ENCODE peak calls at places on chromosomes 3 and 15, in seven cellular contexts. L, E, F, M, O, Z and B are unnamed samples.

GRCh38 chr3:82475306-82475705 is 713.9 kb upstream of the GBE1 start:
- DNase-seq in Z (no peak), E (no peak), M (peak), O (no peak), F (no peak), L (no peak), B (peak)

GRCh38 chr15:96352594-96353377 is 22.3 kb downstream of the NR2F2 start:
- DNase-seq in F (no peak), M (no peak), L (no peak), Z (no peak), O (no peak), E (no peak), B (peak)

GRCh38 chr3:159114582-159114981 is 312.7 kb downstream of the MFSD1 start:
- DNase-seq in F (no peak), O (no peak), E (no peak), M (no peak), Z (no peak), L (no peak), B (no peak)

GRCh38 chr3:60756231-60756630 is 495.0 kb downstream of the FHIT start:
- DNase-seq in Z (no peak), F (no peak), E (no peak), O (no peak), L (no peak), M (peak), B (no peak)

GRCh38 chr15:62931650-62932049 is 110.9 kb upstream of the TPM1 start:
- DNase-seq in M (no peak), L (no peak), F (no peak), O (no peak), Z (no peak), E (no peak), B (no peak)

GRCh38 chr3:8319935-8320634 is 181.5 kb upstream of the LMCD1 start:
- DNase-seq in Z (no peak), O (no peak), L (no peak), E (peak), F (no peak), M (peak), B (peak)

GRCh38 chr3:151395806-151396205 is 11.3 kb upstream of the P2RY12 start:
- DNase-seq in M (peak), L (no peak), O (no peak), Z (peak), E (no peak), F (no peak), B (no peak)

GRCh38 chr3:196471551-196471950 is 32.0 kb downstream of the RNF168 start:
- DNase-seq in L (no peak), E (no peak), M (no peak), O (no peak), Z (no peak), F (no peak), B (peak)

GRCh38 chr3:64802460-64802859 is 114.7 kb upstream of the ADAMTS9 start:
- DNase-seq in E (no peak), L (no peak), Z (no peak), M (no peak), F (no peak), O (no peak), B (no peak)

GRCh38 chr3:100533176-100533575 is 40.8 kb downstream of the TMEM45A start:
- DNase-seq in L (no peak), Z (peak), M (no peak), O (no peak), E (peak), F (no peak), B (no peak)

GRCh38 chr3:8239718-8240698 is 261.6 kb upstream of the LMCD1 start:
- DNase-seq in E (peak), Z (peak), F (no peak), L (no peak), M (peak), O (peak), B (peak)

GRCh38 chr3:39639344-39640236 is 169.8 kb upstream of the MYRIP start:
- DNase-seq in M (peak), O (peak), F (no peak), L (no peak), Z (peak), E (peak), B (peak)

GRCh38 chr3:129794319-129795201 is 99.0 kb downstream of the TMCC1 start:
- DNase-seq in L (no peak), O (peak), F (peak), M (peak), E (no peak), Z (no peak), B (peak)

GRCh38 chr3:158570999-158571702 is at the start of gene MLF1:
- DNase-seq in L (peak), F (peak), M (peak), E (peak), O (peak), Z (peak), B (peak)

GRCh38 chr3:10764314-10765051 is 51.5 kb upstream of the SLC6A11 start:
- DNase-seq in O (no peak), M (no peak), E (no peak), Z (no peak), L (no peak), F (no peak), B (no peak)

GRCh38 chr15:90529369-90530249 is at the start of gene CRTC3:
- DNase-seq in O (peak), L (peak), Z (no peak), E (no peak), F (peak), M (peak), B (peak)

GRCh38 chr3:72041531-72041930 is 256.6 kb upstream of the PROK2 start:
- DNase-seq in F (no peak), O (no peak), M (no peak), E (no peak), Z (no peak), L (no peak), B (peak)

GRCh38 chr3:128591728-128592426 is 58.7 kb downstream of the RPN1 start:
- DNase-seq in F (no peak), O (no peak), M (peak), L (no peak), E (no peak), Z (no peak), B (no peak)

GRCh38 chr3:170585937-170586310 is at the start of gene SLC7A14:
- DNase-seq in F (no peak), Z (no peak), E (no peak), O (peak), M (no peak), L (no peak), B (peak)

GRCh38 chr15:52251144-52251860 is 44.3 kb downstream of the MYO5C start:
- DNase-seq in M (no peak), F (no peak), L (no peak), Z (no peak), E (no peak), O (no peak), B (no peak)

GRCh38 chr3:33331414-33331813 is 54.2 kb downstream of the FBXL2 start:
- DNase-seq in L (no peak), O (no peak), F (no peak), M (no peak), Z (no peak), E (peak), B (peak)

GRCh38 chr3:141457624-141458236 is 29.1 kb upstream of the RASA2 start:
- DNase-seq in E (no peak), M (peak), O (no peak), F (no peak), Z (no peak), L (no peak), B (no peak)

GRCh38 chr15:66231421-66232266 is 21.9 kb downstream of the MEGF11 start:
- DNase-seq in E (no peak), Z (no peak), L (no peak), M (no peak), F (no peak), O (no peak), B (no peak)

GRCh38 chr15:98614681-98615080 is 33.7 kb upstream of the IGF1R start:
- DNase-seq in L (no peak), Z (no peak), E (no peak), M (no peak), F (no peak), O (no peak), B (no peak)

GRCh38 chr15:38535451-38536200 is 29.0 kb downstream of the RASGRP1 start:
- DNase-seq in O (no peak), E (no peak), L (no peak), F (no peak), Z (no peak), M (no peak), B (no peak)

GRCh38 chr3:168616901-168617300 is 521.2 kb upstream of the GOLIM4 start:
- DNase-seq in L (no peak), M (no peak), F (no peak), O (no peak), Z (no peak), E (no peak), B (no peak)

GRCh38 chr3:195906865-195907729 is 1.3 kb downstream of the TNK2 start:
- DNase-seq in E (no peak), Z (no peak), L (peak), O (peak), F (no peak), M (peak), B (no peak)

GRCh38 chr3:16494906-16495580 is 18.5 kb downstream of the RFTN1 start:
- DNase-seq in L (no peak), F (no peak), E (no peak), Z (no peak), M (no peak), O (no peak), B (no peak)

GRCh38 chr3:149340310-149340933 is 7.0 kb upstream of the TM4SF18 start:
- DNase-seq in E (no peak), F (no peak), O (no peak), L (no peak), M (peak), Z (no peak), B (peak)

GRCh38 chr15:39807791-39808190 is 25.1 kb upstream of the FSIP1 start:
- DNase-seq in F (no peak), L (no peak), M (no peak), O (no peak), E (no peak), Z (no peak), B (no peak)

GRCh38 chr15:34721802-34722795 is 32.7 kb downstream of the GJD2 start:
- DNase-seq in O (peak), L (no peak), Z (no peak), M (no peak), E (peak), F (peak), B (peak)

GRCh38 chr3:138835177-138835757 is 539 bp upstream of the PIK3CB start:
- DNase-seq in L (no peak), M (no peak), Z (no peak), F (no peak), O (no peak), E (no peak), B (peak)

GRCh38 chr3:113258311-113258710 is 47.0 kb downstream of the BOC start:
- DNase-seq in M (no peak), O (no peak), L (no peak), Z (no peak), F (no peak), E (no peak), B (no peak)
- TF ChIP-seq CTCF in M (no peak), O (no peak), L (no peak), Z (no peak), F (peak), E (peak), B (peak)

DNA sequence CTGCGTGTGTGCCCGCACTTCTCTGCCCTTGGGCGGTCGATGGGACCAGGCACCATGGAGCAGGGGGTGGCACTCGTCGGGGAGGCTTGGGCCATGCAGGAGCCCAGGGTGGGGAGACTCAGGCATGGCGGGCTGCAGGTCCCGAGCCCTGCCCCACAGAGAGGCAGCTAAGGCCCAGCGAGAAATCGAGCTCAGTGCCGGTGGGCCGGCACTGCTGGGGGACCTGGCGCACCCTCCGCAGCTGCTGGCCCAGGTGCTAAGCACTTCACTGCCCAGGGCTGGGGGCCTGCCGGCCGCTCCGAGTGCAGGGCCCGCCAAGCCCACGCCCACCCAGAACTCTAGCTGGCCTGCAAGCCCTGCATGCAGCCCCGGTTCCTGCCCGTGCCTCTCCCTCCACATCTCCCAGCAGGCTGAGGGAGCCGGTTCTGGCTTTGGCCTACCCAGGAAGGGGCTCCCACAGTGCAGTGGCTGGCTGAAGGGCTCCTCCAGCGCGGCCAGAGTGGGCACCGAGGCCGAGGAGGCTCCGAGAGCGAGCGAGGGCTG is 553 bp upstream of the RTP4 start:
- DNase-seq in F (peak), O (no peak), L (no peak), Z (no peak), M (no peak), E (no peak), B (no peak)
- H3K4me3 ChIP-seq in F (peak), O (no peak), L (peak), Z (no peak), M (no peak), E (no peak), B (no peak)

GRCh38 chr3:27484002-27484844 is at the start of gene SLC4A7:
- DNase-seq in L (peak), O (peak), E (peak), M (peak), F (peak), Z (peak), B (peak)
- TF ChIP-seq CTCF in L (no peak), O (no peak), E (no peak), M (no peak), F (no peak), Z (no peak), B (no peak)

DNA sequence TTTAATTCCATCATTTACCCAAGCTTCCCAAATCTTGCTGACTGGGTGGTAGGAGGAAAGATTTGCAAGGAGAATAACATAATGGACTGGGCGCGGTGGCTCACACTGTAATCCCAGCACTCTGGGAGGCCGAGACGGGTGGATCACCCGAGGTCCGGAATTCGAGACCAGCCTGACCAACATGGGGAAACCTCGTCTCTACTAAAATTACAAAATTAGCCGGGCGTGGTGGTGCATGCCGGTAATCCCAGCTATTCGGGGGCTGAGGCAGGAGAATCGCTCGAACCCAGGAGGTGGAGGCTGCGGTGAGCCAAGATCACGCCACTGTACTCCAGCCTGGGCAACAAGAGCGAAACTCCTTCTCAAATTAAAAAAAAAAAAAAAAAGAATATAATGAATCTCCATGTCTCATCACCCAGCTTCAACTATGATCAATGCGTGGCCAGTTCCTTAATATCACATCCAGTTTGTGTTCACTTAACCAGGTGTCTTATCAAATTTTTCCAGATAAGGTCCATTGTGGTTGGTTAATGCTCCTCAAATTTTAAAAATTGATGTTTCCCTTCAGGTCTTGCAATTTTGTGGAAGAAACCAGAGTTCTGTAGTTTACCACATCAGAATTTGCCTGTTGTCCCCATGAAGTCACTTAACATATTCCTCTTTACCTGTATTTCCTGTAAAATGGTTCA is 1.3 kb upstream of the ABCF3 start:
- DNase-seq in L (no peak), F (no peak), O (no peak), M (no peak), E (no peak), Z (no peak), B (no peak)
- H3K4me3 ChIP-seq in L (no peak), F (peak), O (peak), M (no peak), E (no peak), Z (no peak), B (no peak)

DNA sequence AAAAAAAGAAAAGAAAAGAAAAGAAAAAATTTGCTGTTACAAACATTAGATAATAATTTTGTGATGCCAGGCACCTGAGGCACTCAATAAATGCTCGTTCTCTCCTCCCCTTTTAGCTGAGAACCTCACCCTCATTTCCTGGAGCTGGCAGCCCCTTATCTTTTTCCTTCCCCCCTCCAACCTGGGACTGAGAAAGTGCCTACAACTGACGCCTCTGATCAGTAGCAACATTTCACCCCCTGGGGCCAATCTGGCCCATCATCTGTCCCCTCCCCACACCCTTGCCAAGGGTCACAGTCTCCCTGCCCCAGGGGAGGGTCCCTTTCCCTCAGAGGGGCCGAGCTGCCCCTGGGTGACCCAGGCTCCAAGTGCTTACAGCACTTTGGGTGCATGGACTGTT is 12.6 kb upstream of the RNU6-1 start:
- DNase-seq in L (no peak), Z (no peak), F (no peak), O (no peak), E (no peak), M (no peak), B (no peak)
- TF ChIP-seq CTCF in L (no peak), Z (no peak), F (no peak), O (no peak), E (no peak), M (no peak), B (no peak)